ENCODE peak calls at places on chromosomes 4 and X, in ten cellular contexts. B is T follicular helper cell, W is AG09309, N is AG10803, O is tibial nerve, H is pancreas, Z is GM12865, R is upper lobe of right lung, P is SK-N-SH, G is Daoy. Q is an unnamed sample.

GRCh38 chr4:1004071-1004418 is 7.4 kb upstream of the FGFRL1 start:
- DNase-seq in B (no peak), W (no peak), N (no peak), O (no peak), H (no peak), Z (no peak), R (no peak), P (no peak), G (no peak), Q (no peak)

GRCh38 chrX:38864165-38864564 is 62.9 kb downstream of the MID1IP1 start:
- DNase-seq in B (no peak), W (peak; percentile 8), N (peak; percentile 62), O (no peak), H (no peak), Z (no peak), R (no peak), P (no peak), G (no peak), Q (no peak)

GRCh38 chr4:109389367-109390118 is 44.1 kb upstream of the SEC24B start:
- DNase-seq in B (no peak), W (no peak), N (peak; percentile 6), O (no peak), H (peak; percentile 38), Z (peak; percentile 75), R (no peak), P (peak; percentile 7), G (no peak), Q (no peak)

GRCh38 chr4:40685300-40685699 is 55.6 kb upstream of the RBM47 start:
- DNase-seq in B (no peak), W (no peak), N (peak; percentile 47), O (no peak), H (no peak), Z (no peak), R (no peak), P (no peak), G (peak; percentile 79), Q (no peak)

GRCh38 chr4:155759372-155760252 is 791 bp downstream of the GUCY1B1 start:
- DNase-seq in B (no peak), W (no peak), N (peak; percentile 8), O (no peak), H (peak; percentile 75), Z (peak; percentile 59), R (peak; percentile 79), P (peak; percentile 84), G (peak; percentile 34), Q (no peak)

GRCh38 chr4:119750771-119751170 is 122.2 kb upstream of the PDE5A start:
- DNase-seq in B (no peak), W (peak; percentile 46), N (peak; percentile 60), O (no peak), H (no peak), Z (no peak), R (no peak), P (no peak), G (no peak), Q (no peak)

GRCh38 chr4:123997736-123998449 is 601.3 kb downstream of the SPRY1 start:
- DNase-seq in B (no peak), W (no peak), N (no peak), O (no peak), H (no peak), Z (no peak), R (no peak), P (no peak), G (no peak), Q (no peak)

GRCh38 chrX:98407526-98408049 is 1523.9 kb downstream of the RPA4 start:
- DNase-seq in B (no peak), W (no peak), N (no peak), O (no peak), H (no peak), Z (no peak), R (no peak), P (no peak), G (no peak), Q (no peak)

GRCh38 chrX:39627257-39627656 is 470.5 kb downstream of the BCOR start:
- DNase-seq in B (no peak), W (no peak), N (no peak), O (no peak), H (no peak), Z (no peak), R (no peak), P (peak; percentile 25), G (no peak), Q (no peak)

GRCh38 chr4:38723726-38724506 is 58.9 kb downstream of the TLR10 start:
- DNase-seq in B (no peak), W (no peak), N (peak; percentile 63), O (no peak), H (no peak), Z (no peak), R (no peak), P (no peak), G (peak; percentile 8), Q (no peak)

GRCh38 chr4:102263024-102263787 is 82.1 kb downstream of the SLC39A8 start:
- DNase-seq in B (no peak), W (peak; percentile 27), N (peak; percentile 44), O (peak; percentile 35), H (no peak), Z (peak; percentile 48), R (no peak), P (peak; percentile 48), G (peak; percentile 6), Q (no peak)

GRCh38 chr4:88672987-88673386 is 24.6 kb downstream of the NAP1L5 start:
- DNase-seq in B (no peak), W (no peak), N (peak; percentile 31), O (no peak), H (no peak), Z (peak; percentile 42), R (no peak), P (peak; percentile 17), G (peak; percentile 13), Q (no peak)

GRCh38 chr4:42326040-42326439 is 71.2 kb upstream of the SHISA3 start:
- DNase-seq in B (no peak), W (no peak), N (no peak), O (no peak), H (no peak), Z (no peak), R (no peak), P (no peak), G (no peak), Q (no peak)

GRCh38 chr4:133146574-133147198 is 2.4 kb upstream of the PCDH10 start:
- DNase-seq in B (no peak), W (no peak), N (peak; percentile 35), O (no peak), H (no peak), Z (peak; percentile 22), R (no peak), P (peak; percentile 52), G (peak; percentile 43), Q (no peak)

GRCh38 chr4:158090323-158090722 is 82.5 kb downstream of the GASK1B start:
- DNase-seq in B (no peak), W (no peak), N (peak; percentile 17), O (no peak), H (no peak), Z (no peak), R (no peak), P (no peak), G (no peak), Q (no peak)

GRCh38 chr4:2289311-2289954 is 27.5 kb upstream of the MXD4 start:
- DNase-seq in B (no peak), W (no peak), N (no peak), O (no peak), H (peak; percentile 5), Z (no peak), R (peak; percentile 51), P (no peak), G (no peak), Q (no peak)

GRCh38 chrX:69173906-69174305 is 8.7 kb upstream of the PJA1 start:
- DNase-seq in B (no peak), W (no peak), N (no peak), O (no peak), H (no peak), Z (no peak), R (no peak), P (no peak), G (no peak), Q (no peak)

GRCh38 chr4:133565379-133565778 is 416.3 kb downstream of the PCDH10 start:
- DNase-seq in B (no peak), W (no peak), N (no peak), O (no peak), H (no peak), Z (no peak), R (no peak), P (no peak), G (peak; percentile 74), Q (no peak)

GRCh38 chrX:101219840-101220191 is 230 bp downstream of the DRP2 start:
- DNase-seq in B (no peak), W (no peak), N (peak; percentile 51), O (no peak), H (no peak), Z (no peak), R (no peak), P (peak; percentile 20), G (no peak), Q (no peak)

GRCh38 chrX:133215747-133216146 is 2.4 kb downstream of the TFDP3 start:
- DNase-seq in B (no peak), W (no peak), N (no peak), O (no peak), H (no peak), Z (no peak), R (no peak), P (peak; percentile 40), G (peak; percentile 22), Q (no peak)

GRCh38 chrX:87489071-87489470 is 28.5 kb upstream of the KLHL4 start:
- DNase-seq in B (no peak), W (no peak), N (no peak), O (no peak), H (no peak), Z (no peak), R (no peak), P (no peak), G (no peak), Q (no peak)

GRCh38 chrX:69124108-69124507 is 41.1 kb downstream of the PJA1 start:
- DNase-seq in B (no peak), W (no peak), N (peak; percentile 30), O (no peak), H (no peak), Z (no peak), R (no peak), P (no peak), G (no peak), Q (no peak)

GRCh38 chr4:78704981-78705757 is 71.0 kb upstream of the BMP2K start:
- DNase-seq in B (no peak), W (peak; percentile 42), N (peak; percentile 51), O (no peak), H (no peak), Z (no peak), R (no peak), P (no peak), G (no peak), Q (no peak)

GRCh38 chr4:14375816-14376215 is 626.5 kb upstream of the CPEB2 start:
- DNase-seq in B (no peak), W (no peak), N (no peak), O (no peak), H (no peak), Z (no peak), R (no peak), P (no peak), G (no peak), Q (no peak)

GRCh38 chr4:124722069-124722468 is 9.5 kb upstream of the ANKRD50 start:
- DNase-seq in B (no peak), W (no peak), N (no peak), O (no peak), H (no peak), Z (no peak), R (no peak), P (no peak), G (no peak), Q (no peak)

GRCh38 chr4:78024085-78024484 is 33.0 kb upstream of the FRAS1 start:
- DNase-seq in B (no peak), W (no peak), N (peak; percentile 15), O (no peak), H (no peak), Z (no peak), R (no peak), P (no peak), G (no peak), Q (no peak)

GRCh38 chr4:44425614-44426208 is 22.9 kb downstream of the KCTD8 start:
- DNase-seq in B (no peak), W (no peak), N (no peak), O (no peak), H (no peak), Z (no peak), R (no peak), P (peak; percentile 2), G (no peak), Q (no peak)

GRCh38 chrX:1589356-1590130 is 1.9 kb upstream of the AKAP17A start:
- DNase-seq in B (no peak), W (no peak), N (no peak), O (no peak), H (no peak), Z (peak; percentile 23), R (peak; percentile 18), P (no peak), G (no peak), Q (no peak)

Q was measured in CMK.